ENCODE peak calls at places on chromosome 6, in seven cellular contexts. X is GM23338, Z is breast epithelium, U is transverse colon, Y is Panc1, N is stomach, F is sigmoid colon. V is an unnamed sample.

GRCh38 chr6:122996797-122997520 is 924 bp downstream of the CLVS2 start:
- DNase-seq in X (no peak), Z (no peak), U (no peak), Y (no peak), N (no peak), F (no peak), V (no peak)

GRCh38 chr6:129340983-129341382 is 369.0 kb downstream of the ARHGAP18 start:
- DNase-seq in X (no peak), Z (no peak), U (no peak), Y (no peak), N (no peak), F (no peak), V (no peak)

GRCh38 chr6:27684264-27685211 is 211.6 kb upstream of the ZNF184 start:
- DNase-seq in X (peak; percentile 92), Z (no peak), U (peak; percentile 36), Y (peak; percentile 98), N (no peak), F (no peak), V (no peak)

GRCh38 chr6:71965404-71965803 is 79.1 kb downstream of the RIMS1 start:
- DNase-seq in X (peak; percentile 46), Z (no peak), U (no peak), Y (no peak), N (no peak), F (no peak), V (no peak)

GRCh38 chr6:3566812-3567211 is 110.0 kb upstream of the SLC22A23 start:
- DNase-seq in X (no peak), Z (no peak), U (no peak), Y (no peak), N (no peak), F (no peak), V (no peak)

GRCh38 chr6:93453956-93454355 is 34.6 kb upstream of the EPHA7 start:
- DNase-seq in X (no peak), Z (no peak), U (no peak), Y (no peak), N (no peak), F (no peak), V (no peak)

GRCh38 chr6:157525292-157525889 is 144.4 kb downstream of the ZDHHC14 start:
- DNase-seq in X (no peak), Z (no peak), U (no peak), Y (no peak), N (no peak), F (no peak), V (no peak)

GRCh38 chr6:125314019-125314581 is 12.3 kb upstream of the HDDC2 start:
- DNase-seq in X (peak; percentile 88), Z (peak; percentile 53), U (peak; percentile 64), Y (peak; percentile 36), N (peak; percentile 58), F (peak; percentile 78), V (no peak)

GRCh38 chr6:110033101-110033500 is 55.0 kb downstream of the GPR6 start:
- DNase-seq in X (no peak), Z (no peak), U (no peak), Y (no peak), N (no peak), F (no peak), V (peak; percentile 26)

GRCh38 chr6:22108199-22108598 is 188.6 kb downstream of the PRL start:
- DNase-seq in X (no peak), Z (no peak), U (no peak), Y (no peak), N (no peak), F (no peak), V (no peak)

GRCh38 chr6:148203281-148203925 is 139.2 kb upstream of the SASH1 start:
- DNase-seq in X (no peak), Z (no peak), U (no peak), Y (no peak), N (no peak), F (no peak), V (no peak)

GRCh38 chr6:120122401-120122800 is 772.8 kb upstream of the MAN1A1 start:
- DNase-seq in X (no peak), Z (no peak), U (no peak), Y (no peak), N (no peak), F (no peak), V (no peak)

GRCh38 chr6:47034919-47035318 is 7.2 kb downstream of the ADGRF1 start:
- DNase-seq in X (peak; percentile 35), Z (peak; percentile 59), U (no peak), Y (no peak), N (no peak), F (no peak), V (peak; percentile 54)

GRCh38 chr6:42901538-42901957 is 14.3 kb upstream of the PTCRA start:
- DNase-seq in X (peak; percentile 94), Z (peak; percentile 77), U (peak; percentile 76), Y (peak; percentile 72), N (peak; percentile 88), F (peak; percentile 90), V (peak; percentile 89)

GRCh38 chr6:169953686-169954085 is 202.3 kb downstream of the ERMARD start:
- DNase-seq in X (no peak), Z (no peak), U (no peak), Y (no peak), N (peak; percentile 24), F (no peak), V (no peak)

GRCh38 chr6:13479971-13480434 is 7.4 kb downstream of the GFOD1 start:
- DNase-seq in X (no peak), Z (peak; percentile 44), U (no peak), Y (no peak), N (no peak), F (no peak), V (no peak)

GRCh38 chr6:111482236-111482958 is 621 bp downstream of the REV3L start:
- DNase-seq in X (peak; percentile 62), Z (peak; percentile 48), U (peak; percentile 57), Y (no peak), N (peak; percentile 56), F (peak; percentile 85), V (peak; percentile 53)

GRCh38 chr6:16205377-16206144 is 32.8 kb upstream of the GMPR start:
- DNase-seq in X (no peak), Z (no peak), U (no peak), Y (no peak), N (no peak), F (no peak), V (no peak)

GRCh38 chr6:107153061-107153460 is 37.7 kb upstream of the BEND3 start:
- DNase-seq in X (no peak), Z (no peak), U (no peak), Y (no peak), N (no peak), F (no peak), V (no peak)

GRCh38 chr6:21780601-21781000 is 187.1 kb downstream of the SOX4 start:
- DNase-seq in X (peak; percentile 47), Z (no peak), U (no peak), Y (no peak), N (no peak), F (no peak), V (no peak)

GRCh38 chr6:391559-392440 is at the start of gene IRF4:
- DNase-seq in X (peak; percentile 72), Z (no peak), U (peak; percentile 73), Y (no peak), N (no peak), F (no peak), V (no peak)

GRCh38 chr6:36980876-36981619 is 4.9 kb downstream of the MTCH1 start:
- DNase-seq in X (peak; percentile 73), Z (no peak), U (no peak), Y (no peak), N (no peak), F (no peak), V (no peak)

DNA sequence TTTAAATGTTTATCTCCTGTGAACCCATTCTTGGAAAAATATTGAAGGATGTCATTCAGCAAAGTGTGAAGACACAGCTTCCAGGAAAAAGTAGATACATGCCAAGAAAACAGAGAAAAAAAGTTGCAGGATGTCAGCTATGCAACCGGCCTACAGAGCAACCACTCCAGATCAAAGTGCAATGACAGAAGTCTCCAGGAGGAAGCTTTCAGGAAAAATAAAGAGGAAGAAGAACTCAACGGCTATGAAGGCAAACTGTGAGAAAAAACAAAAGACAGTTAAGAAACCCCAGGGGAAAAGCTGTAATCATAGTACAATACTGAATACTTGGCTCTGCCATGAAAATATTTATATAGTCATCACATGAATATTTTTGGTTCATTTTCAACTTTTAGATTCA is 30.6 kb downstream of the REPS1 start:
- DNase-seq in X (no peak), Z (no peak), U (no peak), Y (no peak), N (no peak), F (no peak), V (no peak)
- H3K4me1 ChIP-seq in X (peaks cover 16% of the 10 kb centered on the region), Z (no peaks in the 10 kb centered on the region), U (peaks cover 10% of the 10 kb centered on the region), Y (no peaks in the 10 kb centered on the region), N (no peaks in the 10 kb centered on the region), F (no peaks in the 10 kb centered on the region), V (peaks cover 19% of the 10 kb centered on the region)

DNA sequence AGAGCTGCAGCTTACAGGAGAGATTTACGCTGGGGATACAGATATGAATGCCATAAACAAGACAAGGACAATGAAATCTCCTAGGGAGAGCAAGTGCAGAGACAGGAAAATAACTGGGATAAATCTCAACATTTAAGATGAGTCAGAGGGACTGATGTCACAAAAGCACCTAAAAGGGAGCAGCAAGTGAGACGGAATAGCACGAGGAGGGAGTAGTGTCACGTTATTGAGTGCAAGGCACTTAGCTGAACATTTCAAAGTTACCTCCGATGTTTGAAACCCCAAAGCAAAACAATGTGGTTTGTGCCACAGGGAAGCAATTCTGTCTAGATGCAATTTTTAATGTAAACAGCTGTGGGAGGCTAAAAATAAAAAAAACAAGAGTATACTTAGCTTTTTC is 1131.7 kb upstream of the EYS start:
- DNase-seq in X (no peak), Z (no peak), U (no peak), Y (no peak), N (no peak), F (no peak), V (no peak)
- H3K27me3 ChIP-seq in X (no peaks in the 10 kb centered on the region), Z (no peaks in the 10 kb centered on the region), U (no peaks in the 10 kb centered on the region), Y (no peaks in the 10 kb centered on the region), N (no peaks in the 10 kb centered on the region), F (no peaks in the 10 kb centered on the region), V (no peaks in the 10 kb centered on the region)

GRCh38 chr6:136103763-136104311 is 146.3 kb downstream of the MTFR2 start:
- DNase-seq in X (peak; percentile 43), Z (no peak), U (peak; percentile 10), Y (no peak), N (no peak), F (peak; percentile 86), V (peak; percentile 27)
- TF ChIP-seq POLR2AphosphoS5 in X (no peak), Z (no peak), U (peak; percentile 57), Y (no peak), N (peak; percentile 90), F (peak; percentile 83), V (no peak)

DNA sequence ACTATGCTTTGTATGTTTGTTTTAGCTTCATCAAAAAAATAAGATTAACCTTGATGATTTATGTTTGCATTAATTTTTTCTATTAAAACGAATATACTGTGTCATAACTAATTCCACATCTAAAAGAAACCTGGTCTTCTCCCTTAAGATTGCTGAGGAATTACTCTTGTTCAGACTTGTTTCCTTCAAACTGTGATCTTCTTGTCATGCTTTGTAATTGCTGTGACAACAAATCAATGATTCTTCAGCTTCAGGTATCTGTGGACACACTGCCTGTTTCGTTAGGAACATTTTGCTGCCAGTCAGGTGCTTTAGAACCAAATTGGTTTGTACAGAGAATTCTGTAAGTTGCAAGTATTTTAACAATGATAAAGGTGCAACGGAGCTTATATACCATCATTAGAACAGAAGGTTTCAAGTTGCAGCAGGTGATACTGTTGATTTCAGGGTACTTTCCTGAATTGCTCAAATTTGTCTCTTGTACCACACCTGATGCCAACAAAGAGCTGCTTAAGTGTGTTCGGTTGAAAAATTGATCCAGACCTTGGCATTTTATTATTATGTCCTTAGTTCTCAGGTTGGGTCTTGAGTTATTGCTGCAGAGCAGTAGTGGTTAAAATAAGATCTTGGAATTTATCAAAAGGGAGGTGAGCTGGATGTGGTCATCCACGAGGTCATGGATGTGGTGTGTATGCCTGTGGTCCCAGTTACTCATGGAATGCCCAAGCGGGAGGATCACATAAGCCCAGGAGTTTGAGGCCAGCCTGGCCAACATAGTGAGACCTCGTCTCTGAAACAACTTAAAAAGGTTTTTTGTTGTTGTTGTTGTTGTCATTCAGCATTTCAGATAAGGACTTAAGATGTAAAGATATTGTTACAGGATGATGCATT is 19.5 kb downstream of the SYTL3 start:
- DNase-seq in X (no peak), Z (no peak), U (no peak), Y (no peak), N (no peak), F (no peak), V (no peak)
- H3K4me1 ChIP-seq in X (no peaks in the 10 kb centered on the region), Z (no peaks in the 10 kb centered on the region), U (no peaks in the 10 kb centered on the region), Y (no peaks in the 10 kb centered on the region), N (peaks cover 5% of the 10 kb centered on the region), F (no peaks in the 10 kb centered on the region), V (peaks cover 39% of the 10 kb centered on the region)

V was measured in upper lobe of left lung.